ENCODE peak calls at places on chromosomes 2 and 18, in six cellular contexts. Y is AG04450, I is A549, W is AG09319, V is foreskin fibroblast, K is MCF 10A. N is an unnamed sample.

GRCh38 chr18:27005589-27005988 is 140.1 kb upstream of the AQP4 start:
- DNase-seq in W (no peak), I (peak; percentile 3), K (peak; percentile 35), V (peak; percentile 16), Y (no peak), N (no peak)

GRCh38 chr2:218879881-218880748 is 537 bp upstream of the WNT10A start:
- DNase-seq in W (no peak), V (no peak), I (no peak), K (no peak), Y (no peak), N (peak; percentile 91)

GRCh38 chr2:9251154-9252001 is 44.8 kb downstream of the ASAP2 start:
- DNase-seq in K (peak; percentile 95), W (no peak), I (peak; percentile 71), Y (no peak), V (peak; percentile 94), N (no peak)

GRCh38 chr18:75472906-75473305 is 45.4 kb upstream of the SMIM21 start:
- DNase-seq in I (no peak), W (no peak), V (no peak), K (no peak), Y (no peak), N (no peak)

GRCh38 chr2:63696496-63696895 is 107.7 kb downstream of the MDH1 start:
- DNase-seq in I (no peak), W (no peak), V (peak; percentile 30), Y (no peak), K (no peak), N (no peak)

GRCh38 chr2:170690671-170691070 is 24.5 kb upstream of the SP5 start:
- DNase-seq in K (no peak), W (no peak), V (no peak), I (no peak), Y (no peak), N (no peak)

GRCh38 chr18:79484661-79485621 is 89.2 kb downstream of the NFATC1 start:
- DNase-seq in W (peak; percentile 85), Y (peak; percentile 74), V (peak; percentile 95), I (no peak), K (no peak), N (peak; percentile 28)

GRCh38 chr2:29187926-29188325 is 72.7 kb downstream of the CLIP4 start:
- DNase-seq in K (no peak), W (no peak), V (peak; percentile 61), I (no peak), Y (no peak), N (no peak)

GRCh38 chr2:134193006-134193405 is 60.9 kb upstream of the MGAT5 start:
- DNase-seq in Y (no peak), W (no peak), K (peak; percentile 61), I (no peak), V (peak; percentile 83), N (no peak)

GRCh38 chr2:204576580-204576979 is 31.3 kb downstream of the PARD3B start:
- DNase-seq in V (peak; percentile 48), K (no peak), Y (no peak), I (no peak), W (no peak), N (no peak)

GRCh38 chr2:70161069-70161534 is 29.7 kb downstream of the C2orf42 start:
- DNase-seq in V (no peak), I (no peak), K (peak; percentile 49), Y (no peak), W (no peak), N (no peak)

GRCh38 chr2:48070415-48070814 is 164.1 kb upstream of the FBXO11 start:
- DNase-seq in W (no peak), K (no peak), V (no peak), Y (no peak), I (no peak), N (no peak)

GRCh38 chr2:230599854-230600253 is 112.8 kb upstream of the CAB39 start:
- DNase-seq in W (no peak), I (no peak), Y (no peak), K (no peak), V (no peak), N (no peak)

GRCh38 chr2:191845248-191845715 is 1.6 kb downstream of the CAVIN2 start:
- DNase-seq in I (no peak), W (no peak), V (peak; percentile 80), K (peak; percentile 68), Y (no peak), N (no peak)

GRCh38 chr2:66679422-66679821 is 244.5 kb downstream of the MEIS1 start:
- DNase-seq in V (no peak), K (no peak), W (no peak), I (no peak), Y (no peak), N (no peak)

GRCh38 chr18:59123588-59124369 is 15.9 kb upstream of the SEC11C start:
- DNase-seq in Y (peak; percentile 75), W (peak; percentile 23), I (peak; percentile 28), K (peak; percentile 59), V (peak; percentile 93), N (no peak)

GRCh38 chr2:217650716-217651360 is 352.0 kb downstream of the TNS1 start:
- DNase-seq in I (peak; percentile 48), V (peak; percentile 61), Y (peak; percentile 21), K (peak; percentile 77), W (peak; percentile 19), N (peak; percentile 37)

GRCh38 chr2:190882831-190883582 is 2.4 kb downstream of the GLS start:
- DNase-seq in K (peak; percentile 28), I (no peak), V (no peak), Y (no peak), W (no peak), N (no peak)

GRCh38 chr2:241777167-241777685 is 604 bp downstream of the GAL3ST2 start:
- DNase-seq in K (no peak), Y (no peak), W (no peak), I (no peak), V (no peak), N (peak; percentile 70)

GRCh38 chr2:1990724-1991123 is 246.4 kb upstream of the PXDN start:
- DNase-seq in Y (no peak), I (no peak), W (no peak), K (peak; percentile 81), V (peak; percentile 3), N (no peak)

GRCh38 chr2:43758738-43759137 is 15.1 kb upstream of the DYNC2LI1 start:
- DNase-seq in Y (no peak), K (no peak), V (no peak), I (no peak), W (no peak), N (no peak)

GRCh38 chr2:58701688-58702301 is 460.7 kb upstream of the FANCL start:
- DNase-seq in W (no peak), V (no peak), I (no peak), Y (no peak), K (no peak), N (no peak)

GRCh38 chr2:56299166-56299806 is 115.5 kb downstream of the CCDC85A start:
- DNase-seq in V (peak; percentile 8), W (no peak), I (no peak), K (no peak), Y (no peak), N (no peak)

GRCh38 chr2:55719852-55720251 is 26.2 kb upstream of the PNPT1 start:
- DNase-seq in V (no peak), I (no peak), Y (no peak), K (no peak), W (no peak), N (no peak)

GRCh38 chr2:197707316-197708213 is 2.4 kb downstream of the MARS2 start:
- DNase-seq in V (peak; percentile 76), K (peak; percentile 64), I (peak; percentile 25), W (no peak), Y (peak; percentile 13), N (no peak)

GRCh38 chr2:128305555-128306080 is 13.1 kb downstream of the HS6ST1 start:
- DNase-seq in K (no peak), I (no peak), Y (no peak), V (no peak), W (no peak), N (peak; percentile 49)

GRCh38 chr2:74835831-74836674 is 2.1 kb downstream of the HK2 start:
- DNase-seq in V (peak; percentile 57), I (peak; percentile 84), Y (no peak), W (no peak), K (peak; percentile 68), N (no peak)

GRCh38 chr2:73063909-73064875 is 7.3 kb downstream of the SFXN5 start:
- DNase-seq in V (peak; percentile 84), W (no peak), K (peak; percentile 82), Y (peak; percentile 43), I (peak; percentile 62), N (no peak)

GRCh38 chr2:5673861-5674240 is 18.3 kb upstream of the SOX11 start:
- DNase-seq in W (no peak), V (peak; percentile 10), Y (no peak), K (no peak), I (no peak), N (no peak)

GRCh38 chr2:228700638-228701037 is 519.2 kb upstream of the SPHKAP start:
- DNase-seq in V (peak; percentile 50), Y (no peak), W (no peak), K (peak; percentile 57), I (no peak), N (no peak)

GRCh38 chr2:161576421-161576820 is 47.8 kb upstream of the SLC4A10 start:
- DNase-seq in W (no peak), K (peak; percentile 45), V (no peak), I (peak; percentile 8), Y (no peak), N (no peak)
- TF ChIP-seq CTCF in W (no peak), K (no peak), V (peak; percentile 20), I (no peak), Y (peak; percentile 21), N (no peak)

GRCh38 chr18:45441110-45441842 is 174.0 kb upstream of the SLC14A2 start:
- DNase-seq in I (peak; percentile 4), K (peak; percentile 47), Y (no peak), V (peak; percentile 55), W (peak; percentile 1), N (no peak)
- TF ChIP-seq CTCF in I (peak; percentile 20), K (peak; percentile 31), Y (peak; percentile 45), V (peak; percentile 46), W (peak; percentile 52), N (no peak)

GRCh38 chr2:81002906-81003305 is 698.4 kb upstream of the LRRTM1 start:
- DNase-seq in Y (no peak), W (no peak), I (no peak), V (no peak), K (no peak), N (no peak)

DNA sequence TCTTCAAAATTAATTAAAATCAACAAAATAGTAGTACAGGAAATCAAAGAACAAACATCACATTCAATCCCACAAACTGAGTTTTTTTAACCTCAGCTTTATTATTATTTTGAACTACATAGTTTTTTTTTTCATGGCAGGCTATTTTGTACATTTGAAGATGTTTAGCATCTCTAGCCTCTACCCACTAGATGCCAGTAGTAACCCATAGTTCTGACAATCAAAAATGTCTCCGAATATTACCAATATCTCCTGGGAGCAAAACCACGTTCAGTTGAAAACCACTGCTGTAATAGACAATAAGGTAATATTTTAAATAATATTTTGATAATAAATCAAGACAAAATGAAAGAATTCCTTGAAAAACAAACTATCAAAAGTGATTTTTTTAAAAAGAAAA is 702.6 kb upstream of the LRRTM1 start:
- DNase-seq in V (no peak), Y (no peak), W (no peak), K (peak; percentile 16), I (no peak), N (no peak)
- TF ChIP-seq CTCF in V (no peak), Y (no peak), W (no peak), K (no peak), I (no peak), N (no peak)

GRCh38 chr2:222916229-222917197 is 55.7 kb downstream of the ACSL3 start:
- DNase-seq in W (no peak), Y (no peak), V (peak; percentile 47), K (no peak), I (no peak), N (no peak)
- TF ChIP-seq CTCF in W (peak; percentile 44), Y (peak; percentile 9), V (no peak), K (no peak), I (peak; percentile 13), N (no peak)

GRCh38 chr18:67194886-67195285 is 321.6 kb downstream of the DSEL start:
- DNase-seq in K (no peak), W (no peak), V (no peak), Y (no peak), I (no peak), N (no peak)

GRCh38 chr18:67192535-67192934 is 324.0 kb downstream of the DSEL start:
- DNase-seq in K (no peak), W (no peak), I (no peak), Y (no peak), V (no peak), N (no peak)
- TF ChIP-seq CTCF in K (no peak), W (no peak), I (no peak), Y (no peak), V (no peak), N (no peak)